ENCODE peak calls at places on chromosomes 2 and 18, in six cellular contexts. P is K562, L is Peyer's patch, T is esophagus squamous epithelium, D is sciatic nerve, M is NCI-H510A. F is an unnamed sample.
A peak's percentile ranks its signal among the peaks of the same experiment; 100 is the strongest.

GRCh38 chr2:54461251-54461650 is 5.1 kb downstream of the SPTBN1 start:
- DNase-seq in D (no peak), T (no peak), L (no peak), M (no peak), P (no peak), F (no peak)

GRCh38 chr2:26894136-26894535 is 46.2 kb downstream of the DPYSL5 start:
- DNase-seq in M (no peak), L (no peak), T (no peak), D (no peak), P (no peak), F (no peak)

GRCh38 chr18:5295231-5295920 is at the start of gene ZBTB14:
- DNase-seq in D (peak; percentile 77), P (peak; percentile 91), T (no peak), L (peak; percentile 81), M (peak; percentile 78), F (no peak)

GRCh38 chr2:237364655-237365054 is 49.3 kb downstream of the COL6A3 start:
- DNase-seq in T (no peak), M (no peak), L (no peak), D (no peak), P (no peak), F (no peak)

GRCh38 chr18:644395-645004 is 13.0 kb upstream of the TYMS start:
- DNase-seq in M (no peak), P (no peak), D (no peak), T (no peak), L (no peak), F (no peak)

GRCh38 chr2:126950499-126950898 is 51.8 kb downstream of the TEX51 start:
- DNase-seq in P (no peak), T (no peak), M (no peak), L (no peak), D (no peak), F (no peak)

GRCh38 chr18:23377669-23378469 is 75.2 kb upstream of the RIOK3 start:
- DNase-seq in T (no peak), D (no peak), M (no peak), L (no peak), P (no peak), F (peak; percentile 26)

GRCh38 chr18:76453057-76453561 is 41.9 kb downstream of the ZNF516 start:
- DNase-seq in M (no peak), T (no peak), L (no peak), P (no peak), D (no peak), F (no peak)

GRCh38 chr2:153519260-153519875 is 40.8 kb upstream of the RPRM start:
- DNase-seq in D (peak; percentile 70), L (no peak), P (peak; percentile 32), T (no peak), M (no peak), F (peak; percentile 55)

GRCh38 chr2:106572541-106573148 is 85.5 kb downstream of the CD8B2 start:
- DNase-seq in P (peak; percentile 48), T (no peak), M (no peak), D (no peak), L (no peak), F (peak; percentile 15)

GRCh38 chr2:8976419-8976818 is 27.1 kb downstream of the MBOAT2 start:
- DNase-seq in M (no peak), D (no peak), P (no peak), L (no peak), T (no peak), F (no peak)

GRCh38 chr2:15271941-15272340 is 289.2 kb downstream of the NBAS start:
- DNase-seq in M (no peak), P (no peak), D (no peak), T (no peak), L (no peak), F (no peak)

GRCh38 chr18:22943847-22944246 is 10.7 kb downstream of the RBBP8 start:
- DNase-seq in L (no peak), D (no peak), P (no peak), M (no peak), T (no peak), F (no peak)

GRCh38 chr18:369224-370010 is 101.6 kb upstream of the THOC1 start:
- DNase-seq in P (no peak), M (no peak), D (no peak), L (no peak), T (no peak), F (no peak)

GRCh38 chr18:14945984-14946383 is 198.0 kb downstream of the ANKRD30B start:
- DNase-seq in P (no peak), L (peak; percentile 63), M (no peak), D (no peak), T (no peak), F (no peak)

GRCh38 chr2:25339121-25339738 is 2.5 kb downstream of the DNMT3A start:
- DNase-seq in T (no peak), D (no peak), P (no peak), L (no peak), M (no peak), F (no peak)

GRCh38 chr2:30226144-30227032 is 4.9 kb upstream of the LBH start:
- DNase-seq in M (no peak), L (no peak), T (no peak), D (no peak), P (no peak), F (no peak)

GRCh38 chr18:4356929-4357328 is 98.2 kb downstream of the DLGAP1 start:
- DNase-seq in T (no peak), D (no peak), M (no peak), P (no peak), L (no peak), F (no peak)

GRCh38 chr2:101479328-101479727 is 4.4 kb upstream of the RFX8 start:
- DNase-seq in M (peak; percentile 6), P (no peak), T (no peak), D (no peak), L (no peak), F (no peak)

GRCh38 chr2:217282531-217282930 is 422.7 kb upstream of the TNP1 start:
- DNase-seq in P (no peak), L (no peak), T (no peak), D (no peak), M (no peak), F (no peak)

GRCh38 chr18:79260510-79260909 is 135.2 kb upstream of the NFATC1 start:
- DNase-seq in P (no peak), D (no peak), L (no peak), M (no peak), T (no peak), F (no peak)

GRCh38 chr2:218006741-218007140 is 3.9 kb upstream of the TNS1 start:
- DNase-seq in M (no peak), P (no peak), L (no peak), T (no peak), D (no peak), F (no peak)

GRCh38 chr2:160694631-160695030 is 201.0 kb upstream of the RBMS1 start:
- DNase-seq in D (no peak), T (no peak), L (no peak), P (no peak), M (no peak), F (no peak)

GRCh38 chr18:805755-806110 is 6.3 kb downstream of the YES1 start:
- DNase-seq in P (no peak), T (no peak), D (no peak), M (no peak), L (no peak), F (no peak)

GRCh38 chr2:85255813-85256581 is 71.8 kb downstream of the TGOLN2 start:
- DNase-seq in M (no peak), D (no peak), P (no peak), T (no peak), L (no peak), F (no peak)

GRCh38 chr2:217858519-217859466 is 144.0 kb downstream of the TNS1 start:
- DNase-seq in M (peak; percentile 21), L (no peak), T (no peak), P (peak; percentile 31), D (peak; percentile 89), F (no peak)

GRCh38 chr18:3508576-3509559 is 58.9 kb downstream of the TGIF1 start:
- DNase-seq in L (no peak), T (no peak), P (no peak), D (no peak), M (peak; percentile 19), F (no peak)